ENCODE peak calls at places on chromosome 13, in ten cellular contexts. S, Z, K, M, D, A, V, E, P and H are unnamed samples.

GRCh38 chr13:45299194-45299593 is 41.8 kb downstream of the TPT1 start:
- DNase-seq in M (peak), S (no peak), Z (no peak), A (no peak), K (no peak), P (no peak), V (no peak), E (no peak), D (no peak), H (no peak)

GRCh38 chr13:47886314-47886713 is 114.8 kb downstream of the SUCLA2 start:
- DNase-seq in A (no peak), D (no peak), Z (no peak), S (no peak), E (no peak), M (no peak), V (no peak), P (no peak), K (no peak), H (no peak)

GRCh38 chr13:49366841-49367240 is 77.0 kb downstream of the CAB39L start:
- DNase-seq in D (no peak), S (peak), V (no peak), A (peak), E (no peak), K (no peak), M (no peak), P (no peak), Z (no peak), H (no peak)

GRCh38 chr13:51786425-51787010 is 17.4 kb downstream of the DHRS12 start:
- DNase-seq in Z (no peak), V (no peak), M (no peak), P (no peak), K (no peak), E (no peak), S (no peak), D (no peak), A (no peak), H (no peak)

GRCh38 chr13:94967183-94968039 is 255.1 kb upstream of the SOX21 start:
- DNase-seq in Z (no peak), P (peak), E (peak), S (peak), M (peak), A (no peak), K (no peak), V (no peak), D (peak), H (no peak)

GRCh38 chr13:102555914-102556553 is 40.8 kb upstream of the TPP2 start:
- DNase-seq in S (no peak), E (peak), A (no peak), K (no peak), M (peak), V (no peak), D (peak), P (no peak), Z (no peak), H (no peak)

GRCh38 chr13:93758575-93758974 is 532.0 kb downstream of the GPC6 start:
- DNase-seq in A (no peak), V (no peak), S (no peak), M (no peak), Z (no peak), K (no peak), E (no peak), D (no peak), P (no peak), H (no peak)

GRCh38 chr13:28653111-28653510 is 5.8 kb upstream of the POMP start:
- DNase-seq in P (no peak), A (no peak), Z (no peak), D (no peak), K (no peak), E (no peak), V (no peak), M (no peak), S (no peak), H (no peak)

GRCh38 chr13:32229443-32229842 is 85.7 kb downstream of the ZAR1L start:
- DNase-seq in A (no peak), P (no peak), S (no peak), Z (no peak), E (no peak), D (no peak), V (no peak), K (no peak), M (no peak), H (no peak)

GRCh38 chr13:21673592-21674270 is 2.9 kb downstream of the FGF9 start:
- DNase-seq in E (peak), S (peak), D (peak), V (no peak), M (peak), K (no peak), Z (peak), A (peak), P (peak), H (no peak)

GRCh38 chr13:29384466-29384865 is 211.0 kb downstream of the SLC7A1 start:
- DNase-seq in E (peak), V (no peak), A (no peak), M (peak), P (no peak), K (no peak), Z (no peak), D (no peak), S (no peak), H (no peak)

GRCh38 chr13:112760440-112760839 is 70.6 kb downstream of the ATP11A start:
- DNase-seq in S (no peak), P (no peak), D (no peak), E (no peak), V (no peak), Z (no peak), M (no peak), A (no peak), K (no peak), H (no peak)

GRCh38 chr13:92187378-92187989 is 789.1 kb downstream of the GPC5 start:
- DNase-seq in Z (no peak), P (no peak), K (no peak), V (no peak), E (peak), M (peak), D (peak), S (no peak), A (no peak), H (no peak)

GRCh38 chr13:74134777-74135305 is 637 bp upstream of the KLF12 start:
- DNase-seq in P (peak), M (peak), Z (peak), D (peak), S (peak), E (peak), K (peak), V (peak), A (peak), H (peak)

GRCh38 chr13:34162545-34162936 is 344.6 kb downstream of the RFC3 start:
- DNase-seq in K (no peak), E (no peak), V (no peak), S (no peak), A (no peak), P (no peak), Z (no peak), M (no peak), D (no peak), H (no peak)
- TF ChIP-seq EP300 in K (no peak), E (no peak), V (no peak), S (no peak), A (no peak), P (no peak), Z (no peak), M (no peak), D (no peak), H (no peak)

DNA sequence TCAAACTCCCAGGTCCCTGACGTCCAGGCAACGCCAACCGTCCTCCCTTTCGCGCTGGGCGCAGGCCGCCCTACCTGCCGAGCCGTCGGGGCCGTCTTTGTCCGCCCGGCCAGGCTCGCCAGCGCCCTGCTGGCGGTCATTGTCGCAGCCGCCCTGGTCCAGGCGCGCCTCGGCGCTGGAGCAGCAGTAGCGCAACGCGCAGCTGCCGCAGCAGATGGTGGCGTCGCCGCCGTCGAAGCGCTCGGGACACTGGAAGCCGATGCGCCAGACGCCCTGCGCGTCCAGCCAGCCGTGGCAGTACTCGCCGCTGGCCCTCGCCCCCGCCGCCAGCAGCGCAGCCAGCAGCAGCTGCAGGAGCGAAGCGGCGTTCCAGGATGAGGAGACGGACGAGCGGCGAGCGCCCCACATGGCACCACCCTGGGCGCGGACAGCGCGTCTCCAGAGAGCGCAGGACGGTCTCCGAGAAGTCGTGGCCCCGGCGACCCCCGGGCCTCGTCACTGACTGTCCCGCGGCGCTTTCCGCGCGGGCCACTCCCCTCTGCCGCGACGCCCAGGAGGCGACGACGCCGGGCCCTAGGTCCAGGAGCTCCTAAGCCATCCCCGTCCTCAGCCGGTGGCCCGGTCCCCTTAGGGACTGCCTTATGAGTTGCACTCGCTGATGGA is 1.1 kb downstream of the SHISA2 start:
- DNase-seq in Z (no peak), P (peak), D (peak), E (peak), A (no peak), M (no peak), V (peak), S (peak), K (no peak), H (no peak)
- TF ChIP-seq CTCF in Z (no peak), P (no peak), D (no peak), E (no peak), A (no peak), M (no peak), V (no peak), S (no peak), K (no peak), H (no peak)

DNA sequence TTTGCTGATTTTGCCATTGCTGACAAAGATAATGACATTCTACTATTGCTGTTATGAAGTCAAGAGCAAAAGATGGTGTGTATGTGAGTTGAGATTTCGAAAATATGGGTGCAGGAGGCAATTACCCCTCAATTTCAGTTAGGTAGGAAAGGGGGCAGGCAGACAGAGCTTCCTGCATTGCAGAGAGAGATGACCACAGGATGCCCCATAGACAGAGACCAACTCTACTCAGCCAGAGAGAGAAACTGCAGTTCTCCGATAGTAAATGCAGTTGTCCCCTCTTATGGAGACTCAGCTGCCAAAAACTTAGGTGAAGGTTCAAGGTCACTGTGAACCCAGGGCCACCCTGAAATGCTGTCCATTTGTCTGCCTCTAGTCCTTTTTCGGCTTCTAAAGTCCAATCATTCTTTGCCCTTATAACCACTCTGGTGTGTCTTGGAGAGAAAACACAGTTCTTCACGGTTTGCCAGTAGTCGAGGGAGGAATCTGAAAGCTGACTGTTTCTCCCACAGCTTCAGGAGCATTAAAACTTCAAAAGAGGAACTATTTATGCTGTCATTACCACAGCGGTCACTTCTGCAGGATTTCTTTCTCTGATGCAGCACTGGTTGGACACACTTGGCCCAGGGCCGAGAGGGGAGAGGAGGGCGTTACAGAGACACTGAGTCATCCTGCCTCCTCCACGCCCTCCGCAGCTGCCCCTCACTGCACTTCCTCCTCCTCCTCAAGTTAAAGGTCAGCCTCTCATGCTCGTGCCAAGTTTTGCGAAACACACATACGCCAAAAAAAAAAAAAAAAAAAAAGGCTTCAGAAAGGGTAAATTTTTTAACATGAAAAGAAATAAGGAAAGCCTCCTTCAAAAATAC is 264.3 kb downstream of the FOXO1 start:
- DNase-seq in K (peak), S (peak), P (no peak), D (peak), A (peak), E (no peak), Z (peak), V (peak), M (peak), H (peak)
- TF ChIP-seq EP300 in K (no peak), S (no peak), P (no peak), D (no peak), A (peak), E (peak), Z (no peak), V (no peak), M (no peak), H (peak)

GRCh38 chr13:96141032-96141431 is 51.1 kb downstream of the HS6ST3 start:
- DNase-seq in D (peak), P (no peak), S (no peak), Z (no peak), A (no peak), E (no peak), M (no peak), V (no peak), K (no peak), H (no peak)
- TF ChIP-seq CTCF in D (peak), P (no peak), S (no peak), Z (no peak), A (no peak), E (peak), M (no peak), V (no peak), K (no peak), H (no peak)

DNA sequence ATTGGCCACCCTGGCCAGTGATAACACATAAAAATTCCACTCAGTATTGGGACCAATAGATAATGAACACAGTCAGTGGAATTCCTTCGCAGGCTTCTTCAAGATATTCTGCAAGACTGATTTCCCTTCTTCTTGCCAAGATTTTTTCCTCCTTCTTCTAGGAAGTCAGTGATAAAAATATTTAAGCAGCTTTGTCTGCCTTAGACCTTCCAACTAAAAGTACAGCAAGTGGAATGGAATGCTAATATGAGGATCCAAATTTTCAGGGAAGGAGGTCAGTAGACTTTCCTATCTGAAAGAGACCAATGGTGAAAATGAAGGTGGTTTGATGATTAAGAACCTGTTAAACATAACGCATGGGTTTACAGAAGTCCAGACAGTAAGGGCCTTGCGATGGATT is 9.6 kb downstream of the STARD13 start:
- DNase-seq in V (no peak), A (no peak), K (no peak), S (no peak), P (no peak), E (no peak), D (no peak), M (no peak), Z (no peak), H (no peak)
- TF ChIP-seq EP300 in V (no peak), A (no peak), K (no peak), S (no peak), P (no peak), E (no peak), D (no peak), M (no peak), Z (no peak), H (no peak)

DNA sequence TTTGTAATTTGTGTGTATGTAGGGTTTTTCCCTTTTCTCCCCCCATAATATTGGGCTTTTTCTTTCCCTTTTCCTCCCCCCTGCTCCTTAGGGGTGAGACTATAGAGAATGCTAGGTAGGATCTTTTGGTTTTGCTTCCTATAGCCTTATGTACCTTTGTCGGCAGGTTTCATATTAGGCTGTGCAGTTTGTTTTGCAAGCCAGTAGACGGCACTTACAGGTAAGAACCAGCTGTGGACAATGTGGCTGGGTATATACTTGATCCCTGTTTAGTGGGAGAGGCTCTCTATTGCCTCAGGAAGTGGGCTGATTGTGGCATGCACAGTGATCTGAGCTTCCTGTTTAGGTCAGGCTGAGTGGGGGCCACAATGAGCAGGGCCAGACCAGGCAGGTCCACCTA is 359.2 kb upstream of the OBI1 start:
- DNase-seq in V (no peak), Z (no peak), S (no peak), D (no peak), A (no peak), P (no peak), E (no peak), K (no peak), M (no peak), H (no peak)
- TF ChIP-seq CTCF in V (no peak), Z (no peak), S (no peak), D (no peak), A (no peak), P (no peak), E (no peak), K (no peak), M (no peak), H (no peak)

DNA sequence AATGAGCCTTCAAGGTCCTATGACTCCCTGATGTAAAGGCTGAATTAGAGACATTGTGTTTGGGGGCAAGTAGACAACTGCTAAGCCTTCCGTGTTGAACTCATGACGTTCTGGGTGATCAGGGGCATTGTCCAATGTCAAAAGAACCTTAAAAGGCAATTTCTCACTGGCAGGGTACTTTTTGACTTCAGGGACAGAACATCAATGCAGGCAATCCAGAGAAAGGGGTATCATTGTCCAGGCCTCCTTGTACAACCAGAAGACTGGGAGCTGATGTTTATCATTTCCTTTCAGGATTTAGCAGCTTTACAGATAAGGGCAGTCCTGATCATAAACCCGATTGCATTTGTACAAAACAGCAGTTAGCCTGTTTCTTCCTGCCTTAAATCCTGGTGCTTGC is 25.0 kb upstream of the SMAD9 start:
- DNase-seq in E (no peak), S (no peak), P (no peak), A (no peak), K (no peak), M (no peak), D (no peak), Z (no peak), V (no peak), H (no peak)
- TF ChIP-seq EP300 in E (no peak), S (no peak), P (no peak), A (no peak), K (no peak), M (no peak), D (no peak), Z (no peak), V (no peak), H (no peak)

GRCh38 chr13:53200498-53201453 is 172.2 kb downstream of the OLFM4 start:
- DNase-seq in D (no peak), K (no peak), P (peak), E (peak), M (no peak), A (peak), V (peak), S (peak), Z (peak), H (peak)
- TF ChIP-seq CTCF in D (no peak), K (no peak), P (peak), E (no peak), M (no peak), A (no peak), V (peak), S (no peak), Z (peak), H (peak)

DNA sequence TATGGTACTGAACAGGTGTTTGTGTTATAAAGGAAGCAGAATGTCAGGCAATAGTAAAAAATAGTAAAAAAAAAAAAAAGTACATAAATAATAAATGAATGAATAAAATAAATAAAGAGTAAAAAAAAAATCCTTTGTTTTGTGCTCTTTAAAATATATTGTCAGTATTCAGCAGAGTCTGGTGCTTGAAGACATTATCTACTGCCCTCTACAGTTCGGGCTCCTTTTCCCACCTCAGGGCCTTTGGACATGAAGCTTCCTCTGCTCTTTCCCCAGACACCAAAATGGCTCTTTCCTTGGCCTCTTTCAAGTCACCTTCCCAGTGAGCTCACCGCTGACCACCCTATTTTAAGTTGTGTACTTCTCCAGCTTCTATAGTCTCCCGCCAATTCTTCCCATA is 137.5 kb downstream of the TNFRSF19 start:
- DNase-seq in A (no peak), D (peak), K (no peak), Z (no peak), P (no peak), E (no peak), V (no peak), S (no peak), M (no peak), H (no peak)
- TF ChIP-seq EP300 in A (no peak), D (no peak), K (no peak), Z (no peak), P (no peak), E (no peak), V (no peak), S (no peak), M (no peak), H (no peak)

GRCh38 chr13:109627649-109628048 is 158.7 kb downstream of the IRS2 start:
- DNase-seq in D (no peak), A (no peak), E (no peak), P (no peak), Z (no peak), V (no peak), M (no peak), K (no peak), S (no peak), H (no peak)

GRCh38 chr13:109626386-109627171 is 159.8 kb downstream of the IRS2 start:
- DNase-seq in P (no peak), M (no peak), D (no peak), A (no peak), V (no peak), Z (no peak), E (no peak), S (no peak), K (no peak), H (no peak)

GRCh38 chr13:109616021-109616420 is 170.4 kb downstream of the IRS2 start:
- DNase-seq in E (no peak), P (no peak), K (no peak), M (no peak), D (no peak), Z (no peak), A (no peak), S (no peak), V (no peak), H (no peak)

GRCh38 chr13:109625156-109625555 is 161.2 kb downstream of the IRS2 start:
- DNase-seq in S (no peak), V (no peak), Z (no peak), P (no peak), K (no peak), M (no peak), A (no peak), D (no peak), E (no peak), H (no peak)

GRCh38 chr13:109622006-109622405 is 164.4 kb downstream of the IRS2 start:
- DNase-seq in K (no peak), D (no peak), A (no peak), S (peak), M (no peak), Z (no peak), P (no peak), V (no peak), E (no peak), H (no peak)
- TF ChIP-seq CTCF in K (no peak), D (no peak), A (no peak), S (no peak), M (no peak), Z (no peak), P (no peak), V (no peak), E (no peak), H (no peak)